ENCODE peak calls at places on chromosome 14, in five cellular contexts. Q, S, P, R and K are unnamed samples.

GRCh38 chr14:55446127-55446736 is 5.8 kb upstream of the TBPL2 start:
- DNase-seq in Q (peak; percentile 14), S (peak; percentile 65), P (peak; percentile 86), R (peak; percentile 49), K (peak; percentile 47)

GRCh38 chr14:67172520-67172919 is 16.7 kb upstream of the GARIN2 start:
- DNase-seq in Q (no peak), S (no peak), P (no peak), R (no peak), K (no peak)

GRCh38 chr14:36504805-36505192 is 15.2 kb downstream of the NKX2-1 start:
- DNase-seq in Q (no peak), S (no peak), P (no peak), R (no peak), K (no peak)

GRCh38 chr14:37526992-37527391 is 68.1 kb downstream of the FOXA1 start:
- DNase-seq in Q (no peak), S (no peak), P (no peak), R (no peak), K (no peak)

GRCh38 chr14:88364710-88365413 is 20.6 kb upstream of the SPATA7 start:
- DNase-seq in Q (no peak), S (no peak), P (no peak), R (no peak), K (no peak)

GRCh38 chr14:38290601-38291190 is 34.8 kb upstream of the CLEC14A start:
- DNase-seq in Q (no peak), S (peak; percentile 33), P (peak; percentile 98), R (no peak), K (no peak)

GRCh38 chr14:89853976-89854693 is 100.4 kb downstream of the EFCAB11 start:
- DNase-seq in Q (no peak), S (no peak), P (no peak), R (no peak), K (no peak)

GRCh38 chr14:50087350-50088116 is 28.8 kb downstream of the VCPKMT start:
- DNase-seq in Q (no peak), S (no peak), P (no peak), R (no peak), K (no peak)

GRCh38 chr14:49512147-49512551 is 74.0 kb downstream of the RPS29 start:
- DNase-seq in Q (no peak), S (no peak), P (peak; percentile 79), R (peak; percentile 59), K (no peak)

GRCh38 chr14:39154594-39155189 is 15.4 kb downstream of the TRAPPC6B start:
- DNase-seq in Q (no peak), S (no peak), P (no peak), R (no peak), K (no peak)

GRCh38 chr14:68359862-68360552 is 432.9 kb downstream of the ZFP36L1 start:
- DNase-seq in Q (peak; percentile 20), S (peak; percentile 78), P (no peak), R (peak; percentile 37), K (peak; percentile 58)

GRCh38 chr14:95545769-95546168 is 10.9 kb downstream of the GLRX5 start:
- DNase-seq in Q (no peak), S (no peak), P (peak; percentile 97), R (no peak), K (no peak)

GRCh38 chr14:36996133-36996856 is 176.1 kb downstream of the SLC25A21 start:
- DNase-seq in Q (no peak), S (no peak), P (peak; percentile 68), R (peak; percentile 56), K (no peak)

GRCh38 chr14:35533357-35534129 is 421 bp upstream of the INSM2 start:
- DNase-seq in Q (no peak), S (peak; percentile 30), P (peak; percentile 34), R (peak; percentile 55), K (no peak)

GRCh38 chr14:53979747-53980642 is 23.4 kb upstream of the BMP4 start:
- DNase-seq in Q (peak; percentile 33), S (no peak), P (peak; percentile 60), R (peak; percentile 40), K (no peak)

GRCh38 chr14:97287956-97288355 is 490.8 kb downstream of the VRK1 start:
- DNase-seq in Q (no peak), S (no peak), P (no peak), R (no peak), K (no peak)

GRCh38 chr14:65224799-65225198 is 122.5 kb upstream of the MAX start:
- DNase-seq in Q (no peak), S (no peak), P (no peak), R (no peak), K (peak; percentile 51)

GRCh38 chr14:68780358-68781160 is 12.3 kb downstream of the ZFP36L1 start:
- DNase-seq in Q (peak; percentile 30), S (peak; percentile 57), P (peak; percentile 62), R (no peak), K (peak; percentile 74)

GRCh38 chr14:96189288-96189711 is 15.3 kb upstream of the BDKRB2 start:
- DNase-seq in Q (no peak), S (peak; percentile 51), P (peak; percentile 97), R (no peak), K (no peak)

GRCh38 chr14:59870277-59871165 is at the start of gene RTN1:
- DNase-seq in Q (peak; percentile 20), S (peak; percentile 61), P (peak; percentile 29), R (no peak), K (peak; percentile 89)

GRCh38 chr14:81102217-81102616 is 118.5 kb downstream of the GTF2A1 start:
- DNase-seq in Q (no peak), S (no peak), P (no peak), R (no peak), K (no peak)

GRCh38 chr14:78356406-78356805 is 186.2 kb downstream of the NRXN3 start:
- DNase-seq in Q (no peak), S (no peak), P (no peak), R (no peak), K (no peak)

GRCh38 chr14:77691259-77691658 is 16.6 kb downstream of the ALKBH1 start:
- DNase-seq in Q (no peak), S (no peak), P (no peak), R (no peak), K (no peak)

GRCh38 chr14:72924332-72924731 is 1.9 kb upstream of the DCAF4 start:
- DNase-seq in Q (no peak), S (peak; percentile 71), P (no peak), R (peak; percentile 37), K (peak; percentile 70)

GRCh38 chr14:74425525-74426201 is 347 bp downstream of the SYNDIG1L start:
- DNase-seq in Q (no peak), S (no peak), P (no peak), R (no peak), K (peak; percentile 65)

GRCh38 chr14:70018713-70019201 is 139.5 kb downstream of the SMOC1 start:
- DNase-seq in Q (no peak), S (no peak), P (peak; percentile 47), R (no peak), K (peak; percentile 30)
- H3K27ac ChIP-seq in Q (no peak overlapping the region), S (no peak overlapping the region), P (no peak overlapping the region), R (no peak overlapping the region), K (peak overlapping the region; percentile 56)

DNA sequence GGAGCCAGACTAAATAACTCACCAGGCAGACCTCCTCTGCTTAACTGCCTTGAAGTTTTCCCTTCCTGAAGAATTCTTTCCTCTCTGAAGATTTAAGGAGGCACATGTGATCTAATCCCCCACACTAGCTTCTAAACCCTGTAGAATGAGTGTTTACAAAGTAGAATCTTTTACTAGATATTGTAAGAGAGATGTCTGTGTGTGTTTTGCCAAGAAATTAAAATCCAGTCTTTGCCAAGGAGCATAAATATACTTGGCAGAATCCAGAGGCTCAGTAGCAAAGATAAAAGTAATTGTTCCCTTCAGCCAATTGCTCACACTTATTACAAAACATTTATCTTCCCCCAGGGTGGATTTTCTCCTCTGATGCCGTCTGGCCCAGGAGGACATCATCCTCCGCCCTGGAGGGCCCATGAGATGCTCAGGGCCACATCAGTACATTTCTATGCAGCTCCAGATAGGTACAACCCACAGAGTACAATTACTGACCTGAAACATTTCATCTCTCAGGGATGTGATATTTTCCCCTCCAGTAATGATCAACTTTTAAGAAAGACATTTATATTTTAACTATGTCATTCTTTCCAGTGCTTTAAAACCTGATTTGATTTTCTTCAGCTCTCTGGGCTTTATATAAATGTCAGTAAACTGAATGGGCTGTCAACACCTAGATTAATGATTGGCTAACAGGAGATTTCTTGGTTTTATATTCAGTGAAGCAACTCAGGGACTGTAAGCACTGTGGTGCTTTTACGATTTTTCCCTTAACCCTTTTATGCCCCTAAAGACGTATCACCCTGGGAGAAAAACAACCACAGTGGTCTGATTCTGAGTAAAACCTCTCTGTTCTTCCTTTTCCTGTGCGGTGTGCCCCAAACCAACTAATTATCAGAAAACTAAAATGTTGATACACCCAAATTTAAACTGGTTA is 37.7 kb downstream of the PTGER2 start:
- DNase-seq in Q (no peak), S (no peak), P (peak; percentile 41), R (no peak), K (no peak)
- H3K4me1 ChIP-seq in Q (peaks cover 3% of the 10 kb centered on the region), S (peaks cover 3% of the 10 kb centered on the region), P (peaks cover 28% of the 10 kb centered on the region), R (peaks cover 16% of the 10 kb centered on the region), K (peaks cover 9% of the 10 kb centered on the region)

GRCh38 chr14:103091041-103091882 is 3.3 kb upstream of the EXOC3L4 start:
- DNase-seq in Q (no peak), S (peak; percentile 53), P (peak; percentile 47), R (peak; percentile 85), K (no peak)
- H3K4me3 ChIP-seq in Q (peak overlapping the region; percentile 46), S (peak overlapping the region; percentile 57), P (peak overlapping the region; percentile 37), R (peak overlapping the region; percentile 56), K (peak overlapping the region; percentile 44)

GRCh38 chr14:21109377-21110260 is 8.8 kb downstream of the TMEM253 start:
- DNase-seq in Q (no peak), S (no peak), P (no peak), R (no peak), K (no peak)

GRCh38 chr14:21107360-21107781 is 6.5 kb downstream of the TMEM253 start:
- DNase-seq in Q (no peak), S (no peak), P (peak; percentile 48), R (peak; percentile 22), K (no peak)

GRCh38 chr14:21106506-21107359 is 5.9 kb downstream of the TMEM253 start:
- DNase-seq in Q (peak; percentile 63), S (peak; percentile 84), P (peak; percentile 68), R (peak; percentile 71), K (peak; percentile 85)

GRCh38 chr14:21106191-21106505 is 5.3 kb downstream of the TMEM253 start:
- DNase-seq in Q (no peak), S (no peak), P (no peak), R (no peak), K (no peak)

DNA sequence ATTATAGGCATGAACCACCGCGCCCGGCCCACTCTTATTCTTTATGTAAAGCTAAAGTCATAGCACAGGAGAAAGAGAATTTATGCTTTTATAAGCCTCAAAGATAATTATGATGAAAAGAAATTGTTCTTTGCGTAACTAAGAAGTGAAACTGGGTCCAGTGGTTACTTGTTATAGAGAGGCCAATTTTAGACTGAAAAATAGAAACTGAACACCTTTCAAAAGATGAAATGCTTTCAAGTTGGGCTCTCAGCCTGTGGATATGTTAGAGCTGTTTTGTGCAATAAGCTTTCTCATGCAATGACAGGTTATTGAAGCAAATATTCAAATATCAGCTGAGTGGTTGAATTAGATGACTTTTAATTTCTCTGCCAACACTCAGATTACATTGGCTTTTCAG is 7.9 kb downstream of the TMEM253 start:
- DNase-seq in Q (no peak), S (no peak), P (no peak), R (no peak), K (no peak)
- H3K27ac ChIP-seq in Q (no peak overlapping the region), S (no peak overlapping the region), P (no peak overlapping the region), R (no peak overlapping the region), K (no peak overlapping the region)